ENCODE peak calls at places on chromosomes 11 and 22, in five cellular contexts. J, L, Z, B and F are unnamed samples.

GRCh38 chr22:24190159-24190540 is 8.9 kb downstream of the SUSD2 start:
- DNase-seq in J (no peak), Z (no peak), B (no peak), L (no peak), F (no peak)

GRCh38 chr22:33883961-33884808 is 36.1 kb downstream of the LARGE1 start:
- DNase-seq in L (no peak), J (no peak), Z (no peak), B (no peak), F (no peak)

GRCh38 chr22:25786165-25786564 is 44.2 kb downstream of the MYO18B start:
- DNase-seq in J (no peak), B (no peak), L (no peak), Z (no peak), F (no peak)

GRCh38 chr11:32893091-32893946 is 708 bp downstream of the QSER1 start:
- DNase-seq in J (peak; percentile 65), B (no peak), Z (peak; percentile 59), L (peak; percentile 68), F (no peak)

GRCh38 chr11:115623021-115623451 is 118.8 kb upstream of the CADM1 start:
- DNase-seq in J (no peak), B (peak; percentile 95), L (no peak), Z (no peak), F (no peak)

GRCh38 chr22:36056980-36057379 is 28.4 kb upstream of the RBFOX2 start:
- DNase-seq in J (no peak), Z (no peak), L (no peak), B (no peak), F (no peak)

GRCh38 chr11:18534230-18534629 is 7.5 kb upstream of the TSG101 start:
- DNase-seq in B (no peak), J (no peak), Z (no peak), L (no peak), F (no peak)

GRCh38 chr22:42648368-42649260 is 578 bp downstream of the CYB5R3 start:
- DNase-seq in L (no peak), Z (no peak), B (no peak), J (peak; percentile 71), F (no peak)

GRCh38 chr11:64598797-64599697 is 8.0 kb downstream of the SLC22A12 start:
- DNase-seq in L (no peak), B (no peak), Z (no peak), J (no peak), F (no peak)

GRCh38 chr11:79447039-79447438 is 6.2 kb upstream of the TENM4 start:
- DNase-seq in L (no peak), Z (no peak), J (no peak), B (no peak), F (no peak)

GRCh38 chr22:28023774-28024173 is 104.7 kb upstream of the PITPNB start:
- DNase-seq in L (no peak), B (no peak), Z (no peak), J (no peak), F (no peak)

GRCh38 chr11:74094393-74094792 is 76.4 kb downstream of the C2CD3 start:
- DNase-seq in B (no peak), L (no peak), J (no peak), Z (no peak), F (no peak)

GRCh38 chr11:134756811-134757540 is 344.9 kb upstream of the B3GAT1 start:
- DNase-seq in J (no peak), B (no peak), L (peak; percentile 2), Z (no peak), F (no peak)

GRCh38 chr11:57597461-57597892 is at the start of gene SERPING1:
- DNase-seq in J (no peak), Z (no peak), B (no peak), L (no peak), F (no peak)

GRCh38 chr11:75262436-75262835 is 21.9 kb downstream of the TPBGL start:
- DNase-seq in Z (no peak), L (no peak), B (no peak), J (no peak), F (no peak)

GRCh38 chr11:44943118-44943517 is 7.6 kb downstream of the TP53I11 start:
- DNase-seq in B (no peak), J (peak; percentile 92), Z (peak; percentile 57), L (no peak), F (peak; percentile 25)

GRCh38 chr11:116580828-116581227 is 192.0 kb downstream of the BUD13 start:
- DNase-seq in Z (no peak), J (peak; percentile 37), L (no peak), B (no peak), F (no peak)

GRCh38 chr22:49724893-49725489 is 102.7 kb downstream of the BRD1 start:
- DNase-seq in Z (peak; percentile 83), J (peak; percentile 63), L (peak; percentile 82), B (no peak), F (peak; percentile 60)